ENCODE peak calls at places on chromosome 21, in four cellular contexts. V, D, G and M are unnamed samples.

GRCh38 chr21:46069166-46069565 is 28.7 kb upstream of the COL6A2 start:
- DNase-seq in V (no peak), D (no peak), G (no peak), M (no peak)

GRCh38 chr21:15617968-15618367 is 111.8 kb upstream of the USP25 start:
- DNase-seq in V (no peak), D (peak; percentile 5), G (no peak), M (no peak)

GRCh38 chr21:15539376-15539775 is 190.4 kb upstream of the USP25 start:
- DNase-seq in V (no peak), D (no peak), G (no peak), M (no peak)

GRCh38 chr21:29318354-29318753 is 19.6 kb downstream of the BACH1 start:
- DNase-seq in V (no peak), D (no peak), G (no peak), M (no peak)

GRCh38 chr21:33682992-33683627 is 40.8 kb downstream of the ITSN1 start:
- DNase-seq in V (no peak), D (no peak), G (no peak), M (no peak)

GRCh38 chr21:29017639-29018237 is 1.4 kb downstream of the RWDD2B start:
- DNase-seq in V (no peak), D (no peak), G (no peak), M (no peak)

GRCh38 chr21:20276954-20277353 is 721.3 kb upstream of the NCAM2 start:
- DNase-seq in V (no peak), D (no peak), G (no peak), M (no peak)

GRCh38 chr21:41048636-41049035 is 119.3 kb upstream of the BACE2 start:
- DNase-seq in V (no peak), D (no peak), G (no peak), M (no peak)

GRCh38 chr21:40681164-40681859 is 165.6 kb downstream of the DSCAM start:
- DNase-seq in V (no peak), D (peak; percentile 83), G (no peak), M (no peak)

GRCh38 chr21:20040768-20041167 is 957.4 kb upstream of the NCAM2 start:
- DNase-seq in V (no peak), D (no peak), G (no peak), M (no peak)

DNA sequence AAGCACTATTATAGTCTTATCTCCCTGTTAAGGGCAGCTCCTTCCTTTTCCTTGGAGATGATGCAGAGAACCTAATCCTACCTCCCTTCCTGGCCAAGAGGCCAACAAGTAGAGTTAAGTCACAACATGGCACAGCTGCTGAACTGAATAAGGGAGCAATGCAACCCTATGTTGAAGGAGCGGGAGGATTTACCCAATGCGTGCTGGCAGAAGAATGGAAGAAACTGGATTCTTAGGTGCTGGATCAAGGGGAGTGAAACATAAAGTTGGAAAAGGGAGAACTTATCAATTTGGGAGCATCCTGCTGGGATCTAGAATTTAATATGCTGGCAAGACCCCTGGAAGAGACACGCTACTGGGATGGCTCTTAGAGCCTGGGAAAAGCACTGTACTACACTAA is 12.0 kb upstream of the HUNK start:
- DNase-seq in V (no peak), D (no peak), G (no peak), M (no peak)
- TF ChIP-seq USF1 in V (no peak), D (no peak), G (no peak), M (no peak)

GRCh38 chr21:37765501-37765900 is 150.8 kb downstream of the KCNJ6 start:
- DNase-seq in V (no peak), D (no peak), G (no peak), M (no peak)

GRCh38 chr21:37763298-37763697 is 153.0 kb downstream of the KCNJ6 start:
- DNase-seq in V (no peak), D (no peak), G (no peak), M (no peak)

GRCh38 chr21:37764696-37765095 is 151.6 kb downstream of the KCNJ6 start:
- DNase-seq in V (no peak), D (no peak), G (no peak), M (no peak)

GRCh38 chr21:37759777-37760176 is 156.5 kb downstream of the KCNJ6 start:
- DNase-seq in V (no peak), D (no peak), G (no peak), M (no peak)

DNA sequence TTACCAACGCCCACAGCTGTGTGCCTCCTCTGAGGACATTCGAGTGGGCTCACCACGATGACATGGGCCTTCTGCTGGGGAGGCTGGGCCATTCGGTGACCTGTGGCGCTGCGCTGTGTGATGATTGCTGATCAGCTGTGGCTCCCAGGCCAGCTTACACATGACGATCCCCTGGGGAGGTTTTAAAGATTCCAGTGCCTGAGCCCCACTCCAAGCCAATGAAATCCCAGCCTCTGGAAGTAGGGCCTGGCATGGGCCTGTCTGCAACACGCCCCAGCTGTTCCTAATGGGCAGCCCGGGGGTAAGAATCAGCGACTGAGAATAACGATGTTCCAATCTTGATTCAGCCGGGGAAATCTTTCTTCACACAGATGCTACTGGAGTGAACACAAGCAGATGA is 153.7 kb downstream of the KCNJ6 start:
- DNase-seq in V (no peak), D (no peak), G (no peak), M (no peak)
- TF ChIP-seq USF1 in V (no peak), D (no peak), G (no peak), M (no peak)

GRCh38 chr21:35491114-35491513 is 442.0 kb upstream of the RUNX1 start:
- DNase-seq in V (no peak), D (no peak), G (no peak), M (no peak)
- TF ChIP-seq USF1 in V (no peak), D (no peak), G (no peak), M (no peak)

GRCh38 chr21:39564200-39564599 is 48.5 kb upstream of the B3GALT5 start:
- DNase-seq in V (no peak), D (peak; percentile 56), G (no peak), M (no peak)

GRCh38 chr21:39567180-39567972 is 45.4 kb upstream of the B3GALT5 start:
- DNase-seq in V (no peak), D (no peak), G (no peak), M (no peak)

GRCh38 chr21:39562791-39563770 is 49.7 kb upstream of the B3GALT5 start:
- DNase-seq in V (no peak), D (no peak), G (no peak), M (no peak)

GRCh38 chr21:39568380-39568779 is 44.4 kb upstream of the B3GALT5 start:
- DNase-seq in V (no peak), D (no peak), G (no peak), M (no peak)
- TF ChIP-seq USF1 in V (no peak), D (no peak), G (no peak), M (no peak)

GRCh38 chr21:32132911-32133310 is 145.9 kb downstream of the MIS18A start:
- DNase-seq in V (no peak), D (no peak), G (no peak), M (no peak)

GRCh38 chr21:32132409-32132808 is 146.4 kb downstream of the MIS18A start:
- DNase-seq in V (no peak), D (no peak), G (no peak), M (no peak)

GRCh38 chr21:32130031-32130891 is 148.6 kb downstream of the MIS18A start:
- DNase-seq in V (peak; percentile 33), D (no peak), G (no peak), M (no peak)

GRCh38 chr21:32131164-32131563 is 147.7 kb downstream of the MIS18A start:
- DNase-seq in V (no peak), D (no peak), G (no peak), M (no peak)

DNA sequence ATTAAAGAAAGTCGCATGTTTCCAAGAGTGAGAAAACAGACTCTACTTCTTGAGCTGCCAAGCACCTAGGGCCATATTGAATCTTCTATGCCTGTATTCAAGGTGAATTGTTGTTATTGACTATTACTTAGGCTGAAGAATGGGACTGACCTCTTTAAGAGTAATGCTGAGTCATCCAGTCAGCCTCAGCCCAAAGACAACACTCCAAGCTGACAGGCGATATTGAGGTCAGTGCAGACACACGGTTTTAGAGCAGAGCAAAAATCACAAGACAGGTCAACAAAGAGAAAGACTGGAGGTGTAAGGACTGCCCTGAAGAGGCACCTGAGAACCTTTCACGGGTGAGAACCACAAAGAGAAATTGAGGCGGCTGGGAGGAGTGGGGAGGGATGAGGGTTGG is 146.9 kb downstream of the MIS18A start:
- DNase-seq in V (peak; percentile 51), D (no peak), G (no peak), M (no peak)
- TF ChIP-seq USF1 in V (no peak), D (no peak), G (no peak), M (no peak)

DNA sequence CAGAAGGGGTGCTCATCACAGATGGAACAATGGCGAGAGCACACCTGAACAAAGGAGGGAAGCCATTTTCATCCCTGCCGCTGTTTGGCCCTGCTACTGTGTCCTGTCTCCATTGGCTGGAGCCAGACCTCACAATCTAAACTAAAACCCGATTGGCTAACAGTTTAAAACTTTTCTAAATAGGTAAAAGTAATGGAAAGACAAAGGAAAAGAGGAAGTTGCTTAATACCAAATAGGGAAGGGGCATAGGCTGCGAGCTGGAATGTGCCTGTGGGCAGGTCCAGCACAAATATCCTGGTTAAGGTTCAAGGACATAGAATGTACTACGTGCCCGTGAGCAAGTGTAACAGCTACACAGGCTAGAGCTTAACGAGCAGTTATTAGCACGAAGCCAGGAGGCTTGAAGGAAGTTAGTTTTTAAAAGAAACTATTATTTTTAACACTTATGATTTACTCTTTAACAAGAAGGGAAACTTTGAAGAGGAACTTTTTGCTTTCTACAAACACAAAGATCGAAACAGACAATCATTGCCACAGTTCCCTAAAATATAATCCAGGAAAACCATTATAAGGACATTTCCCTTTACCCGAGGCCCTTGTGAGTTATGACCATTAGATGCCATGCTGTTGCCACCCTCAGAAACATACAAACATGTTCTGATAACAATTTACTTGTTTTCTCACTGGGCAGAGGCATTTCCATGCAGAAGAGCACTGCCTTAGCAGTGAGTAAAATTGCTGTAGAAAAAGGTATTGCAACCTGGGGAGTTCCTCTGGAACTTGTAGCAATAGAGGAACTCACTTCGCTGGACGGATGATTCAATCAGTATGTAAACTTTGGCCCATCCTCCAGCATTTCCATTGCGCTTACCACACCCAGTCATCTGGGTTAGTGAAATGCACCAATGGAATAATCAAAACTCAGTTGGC is 4.8 kb upstream of the PTTG1IP start:
- DNase-seq in V (no peak), D (no peak), G (no peak), M (no peak)
- TF ChIP-seq USF1 in V (no peak), D (no peak), G (no peak), M (no peak)

GRCh38 chr21:42609806-42610205 is 43.6 kb upstream of the PDE9A start:
- DNase-seq in V (peak; percentile 63), D (no peak), G (peak; percentile 83), M (no peak)
- TF ChIP-seq USF1 in V (peak; percentile 94), D (no peak), G (peak; percentile 92), M (peak; percentile 68)

DNA sequence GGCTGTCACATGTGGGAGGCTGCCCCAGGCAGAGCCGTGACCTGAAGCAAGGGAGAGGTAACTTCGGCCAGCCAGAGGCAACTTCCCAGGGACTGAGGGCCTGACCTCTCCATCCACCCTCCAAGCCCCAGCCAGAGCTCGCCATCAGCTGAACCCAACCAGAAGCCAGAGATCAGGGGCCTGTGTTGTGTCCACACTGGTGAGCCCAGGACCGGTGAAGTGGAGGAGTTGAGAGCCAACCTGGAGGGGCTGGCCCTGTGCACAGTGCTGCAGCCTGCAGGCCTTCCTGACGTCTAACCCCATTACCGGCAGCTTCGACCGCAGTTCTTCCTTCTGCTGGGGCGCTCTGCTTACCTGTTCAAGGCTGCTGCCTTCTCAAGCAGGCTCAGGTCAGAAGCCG is 19.6 kb upstream of the PDE9A start:
- DNase-seq in V (no peak), D (no peak), G (no peak), M (no peak)
- TF ChIP-seq USF1 in V (no peak), D (no peak), G (no peak), M (no peak)